ENCODE peak calls at places on chromosomes 4 and X, in eight cellular contexts. One of them, this sample, is unnamed. For H3K36me3, the result is how much of the 10 kb centered on the place peaks cover.

GRCh38 chr4:82823062-82823461 is 24.5 kb upstream of the SCD5 start:
- DNase-seq in K562: no peak
- DNase-seq in cardiac muscle cell: no peak
- DNase-seq in CD4-positive, alpha-beta memory T cell: no peak
- DNase-seq in transverse colon: no peak
- DNase-seq in prostate gland: no peak
- DNase-seq in mesendoderm: no peak
- DNase-seq in DND-41: no peak
- DNase-seq in this sample: no peak

GRCh38 chr4:6509587-6509986 is 37.2 kb upstream of the PPP2R2C start:
- DNase-seq in K562: no peak
- DNase-seq in cardiac muscle cell: no peak
- DNase-seq in CD4-positive, alpha-beta memory T cell: no peak
- DNase-seq in transverse colon: no peak
- DNase-seq in prostate gland: no peak
- DNase-seq in mesendoderm: peak
- DNase-seq in DND-41: no peak
- DNase-seq in this sample: no peak

GRCh38 chrX:116873678-116874077 is 410.9 kb upstream of the CT83 start:
- DNase-seq in K562: no peak
- DNase-seq in cardiac muscle cell: no peak
- DNase-seq in CD4-positive, alpha-beta memory T cell: no peak
- DNase-seq in transverse colon: no peak
- DNase-seq in prostate gland: no peak
- DNase-seq in mesendoderm: peak
- DNase-seq in DND-41: no peak
- DNase-seq in this sample: no peak

GRCh38 chr4:36823199-36823967 is 421.2 kb upstream of the NWD2 start:
- DNase-seq in K562: no peak
- DNase-seq in cardiac muscle cell: no peak
- DNase-seq in CD4-positive, alpha-beta memory T cell: no peak
- DNase-seq in transverse colon: no peak
- DNase-seq in prostate gland: no peak
- DNase-seq in mesendoderm: peak
- DNase-seq in DND-41: no peak
- DNase-seq in this sample: no peak

GRCh38 chrX:69046996-69047490 is 118.2 kb downstream of the PJA1 start:
- DNase-seq in K562: no peak
- DNase-seq in cardiac muscle cell: no peak
- DNase-seq in CD4-positive, alpha-beta memory T cell: no peak
- DNase-seq in transverse colon: no peak
- DNase-seq in prostate gland: no peak
- DNase-seq in mesendoderm: no peak
- DNase-seq in DND-41: no peak
- DNase-seq in this sample: no peak

GRCh38 chr4:112296949-112297483 is at the start of gene ALPK1:
- DNase-seq in K562: peak
- DNase-seq in cardiac muscle cell: peak
- DNase-seq in CD4-positive, alpha-beta memory T cell: no peak
- DNase-seq in transverse colon: no peak
- DNase-seq in prostate gland: peak
- DNase-seq in mesendoderm: no peak
- DNase-seq in DND-41: no peak
- DNase-seq in this sample: no peak

GRCh38 chr4:118033148-118034060 is 882 bp upstream of the NDST3 start:
- DNase-seq in K562: no peak
- DNase-seq in cardiac muscle cell: peak
- DNase-seq in CD4-positive, alpha-beta memory T cell: no peak
- DNase-seq in transverse colon: peak
- DNase-seq in prostate gland: peak
- DNase-seq in mesendoderm: peak
- DNase-seq in DND-41: peak
- DNase-seq in this sample: peak

GRCh38 chrX:50594788-50595187 is 124.2 kb upstream of the DGKK start:
- DNase-seq in K562: no peak
- DNase-seq in cardiac muscle cell: peak
- DNase-seq in CD4-positive, alpha-beta memory T cell: no peak
- DNase-seq in transverse colon: no peak
- DNase-seq in prostate gland: no peak
- DNase-seq in mesendoderm: peak
- DNase-seq in DND-41: no peak
- DNase-seq in this sample: no peak

GRCh38 chrX:136767104-136767941 is 13.4 kb downstream of the ARHGEF6 start:
- DNase-seq in K562: peak
- DNase-seq in cardiac muscle cell: peak
- DNase-seq in CD4-positive, alpha-beta memory T cell: peak
- DNase-seq in transverse colon: peak
- DNase-seq in prostate gland: peak
- DNase-seq in mesendoderm: peak
- DNase-seq in DND-41: no peak
- DNase-seq in this sample: peak

GRCh38 chr4:168739851-168740250 is 243.0 kb downstream of the PALLD start:
- DNase-seq in K562: no peak
- DNase-seq in cardiac muscle cell: no peak
- DNase-seq in CD4-positive, alpha-beta memory T cell: no peak
- DNase-seq in transverse colon: no peak
- DNase-seq in prostate gland: no peak
- DNase-seq in mesendoderm: no peak
- DNase-seq in DND-41: no peak
- DNase-seq in this sample: no peak

GRCh38 chrX:140492360-140492994 is 12.4 kb downstream of the SOX3 start:
- DNase-seq in K562: no peak
- DNase-seq in cardiac muscle cell: no peak
- DNase-seq in CD4-positive, alpha-beta memory T cell: no peak
- DNase-seq in transverse colon: no peak
- DNase-seq in prostate gland: no peak
- DNase-seq in mesendoderm: no peak
- DNase-seq in DND-41: no peak
- DNase-seq in this sample: no peak

GRCh38 chr4:10107111-10108091 is 9.2 kb downstream of the WDR1 start:
- DNase-seq in K562: no peak
- DNase-seq in cardiac muscle cell: peak
- DNase-seq in CD4-positive, alpha-beta memory T cell: no peak
- DNase-seq in transverse colon: no peak
- DNase-seq in prostate gland: no peak
- DNase-seq in mesendoderm: no peak
- DNase-seq in DND-41: no peak
- DNase-seq in this sample: no peak

GRCh38 chr4:10108391-10108790 is 8.2 kb downstream of the WDR1 start:
- DNase-seq in K562: no peak
- DNase-seq in cardiac muscle cell: no peak
- DNase-seq in CD4-positive, alpha-beta memory T cell: no peak
- DNase-seq in transverse colon: no peak
- DNase-seq in prostate gland: no peak
- DNase-seq in mesendoderm: no peak
- DNase-seq in DND-41: no peak
- DNase-seq in this sample: no peak

GRCh38 chr4:10109995-10110670 is 6.5 kb downstream of the WDR1 start:
- DNase-seq in K562: no peak
- DNase-seq in cardiac muscle cell: no peak
- DNase-seq in CD4-positive, alpha-beta memory T cell: peak
- DNase-seq in transverse colon: no peak
- DNase-seq in prostate gland: no peak
- DNase-seq in mesendoderm: no peak
- DNase-seq in DND-41: no peak
- DNase-seq in this sample: no peak

GRCh38 chr4:10111067-10111801 is 5.4 kb downstream of the WDR1 start:
- DNase-seq in K562: no peak
- DNase-seq in cardiac muscle cell: no peak
- DNase-seq in CD4-positive, alpha-beta memory T cell: no peak
- DNase-seq in transverse colon: no peak
- DNase-seq in prostate gland: no peak
- DNase-seq in mesendoderm: no peak
- DNase-seq in DND-41: no peak
- DNase-seq in this sample: no peak

DNA sequence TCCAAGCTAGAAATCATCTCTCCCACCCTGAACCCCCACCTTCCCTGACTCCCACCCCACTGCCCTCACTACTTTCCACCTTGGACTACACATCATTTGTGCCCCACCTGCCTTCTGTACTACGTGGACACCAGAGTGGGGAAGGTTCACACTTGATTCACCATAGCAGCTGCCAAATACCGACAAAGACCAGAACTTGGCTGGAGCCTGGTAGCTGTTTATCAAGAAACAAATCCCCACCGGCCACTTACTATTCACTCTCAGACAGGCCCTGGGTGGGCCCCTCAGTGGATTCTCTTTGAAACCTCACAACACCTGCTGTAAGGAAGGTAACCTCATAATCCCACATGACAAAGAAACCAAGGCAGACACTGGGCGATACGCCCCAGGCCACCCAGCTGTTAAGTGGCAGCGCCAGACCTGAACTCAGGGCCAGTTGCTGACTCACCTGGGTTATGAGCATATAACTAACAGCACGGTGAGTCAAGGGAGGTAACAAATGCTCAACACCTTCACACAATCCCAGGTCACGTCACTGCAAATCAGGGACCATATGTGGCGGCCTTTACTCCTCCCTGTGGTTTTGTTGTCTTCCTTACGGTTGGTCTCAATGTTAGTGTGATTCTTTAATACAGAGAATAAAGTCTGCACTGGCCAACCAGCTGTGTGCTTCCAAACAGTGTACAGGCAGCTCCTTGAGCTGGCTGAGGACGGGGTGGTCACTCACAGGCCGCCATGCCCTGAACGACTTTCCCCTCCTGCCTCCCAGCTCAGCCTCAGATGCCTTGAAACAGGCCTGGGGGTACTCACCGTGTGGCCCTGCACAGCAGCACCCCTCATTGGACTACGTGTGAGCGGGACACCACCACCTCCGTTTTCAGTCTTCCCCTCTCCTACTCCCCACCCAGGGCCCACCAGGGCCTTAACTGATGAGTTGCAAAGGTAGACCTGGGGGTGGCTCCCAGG is 7.5 kb downstream of the WDR1 start:
- DNase-seq in K562: no peak
- DNase-seq in cardiac muscle cell: peak
- DNase-seq in CD4-positive, alpha-beta memory T cell: peak
- DNase-seq in transverse colon: peak
- DNase-seq in prostate gland: no peak
- DNase-seq in mesendoderm: no peak
- DNase-seq in DND-41: no peak
- DNase-seq in this sample: no peak
- H3K36me3 ChIP-seq in K562: half or more
- H3K36me3 ChIP-seq in cardiac muscle cell: under half
- H3K36me3 ChIP-seq in CD4-positive, alpha-beta memory T cell: half or more
- H3K36me3 ChIP-seq in transverse colon: under half
- H3K36me3 ChIP-seq in prostate gland: under half
- H3K36me3 ChIP-seq in mesendoderm: under half
- H3K36me3 ChIP-seq in DND-41: half or more
- H3K36me3 ChIP-seq in this sample: under half

GRCh38 chr4:3518941-3519340 is 13.3 kb downstream of the LRPAP1 start:
- DNase-seq in K562: no peak
- DNase-seq in cardiac muscle cell: no peak
- DNase-seq in CD4-positive, alpha-beta memory T cell: peak
- DNase-seq in transverse colon: peak
- DNase-seq in prostate gland: no peak
- DNase-seq in mesendoderm: no peak
- DNase-seq in DND-41: no peak
- DNase-seq in this sample: no peak

GRCh38 chr4:3520796-3521600 is 11.2 kb downstream of the LRPAP1 start:
- DNase-seq in K562: no peak
- DNase-seq in cardiac muscle cell: no peak
- DNase-seq in CD4-positive, alpha-beta memory T cell: peak
- DNase-seq in transverse colon: peak
- DNase-seq in prostate gland: no peak
- DNase-seq in mesendoderm: no peak
- DNase-seq in DND-41: no peak
- DNase-seq in this sample: no peak

GRCh38 chr4:3520276-3520675 is 11.9 kb downstream of the LRPAP1 start:
- DNase-seq in K562: no peak
- DNase-seq in cardiac muscle cell: no peak
- DNase-seq in CD4-positive, alpha-beta memory T cell: peak
- DNase-seq in transverse colon: no peak
- DNase-seq in prostate gland: no peak
- DNase-seq in mesendoderm: no peak
- DNase-seq in DND-41: no peak
- DNase-seq in this sample: no peak

GRCh38 chr4:3518511-3518880 is 13.7 kb downstream of the LRPAP1 start:
- DNase-seq in K562: no peak
- DNase-seq in cardiac muscle cell: no peak
- DNase-seq in CD4-positive, alpha-beta memory T cell: peak
- DNase-seq in transverse colon: peak
- DNase-seq in prostate gland: no peak
- DNase-seq in mesendoderm: no peak
- DNase-seq in DND-41: no peak
- DNase-seq in this sample: no peak

DNA sequence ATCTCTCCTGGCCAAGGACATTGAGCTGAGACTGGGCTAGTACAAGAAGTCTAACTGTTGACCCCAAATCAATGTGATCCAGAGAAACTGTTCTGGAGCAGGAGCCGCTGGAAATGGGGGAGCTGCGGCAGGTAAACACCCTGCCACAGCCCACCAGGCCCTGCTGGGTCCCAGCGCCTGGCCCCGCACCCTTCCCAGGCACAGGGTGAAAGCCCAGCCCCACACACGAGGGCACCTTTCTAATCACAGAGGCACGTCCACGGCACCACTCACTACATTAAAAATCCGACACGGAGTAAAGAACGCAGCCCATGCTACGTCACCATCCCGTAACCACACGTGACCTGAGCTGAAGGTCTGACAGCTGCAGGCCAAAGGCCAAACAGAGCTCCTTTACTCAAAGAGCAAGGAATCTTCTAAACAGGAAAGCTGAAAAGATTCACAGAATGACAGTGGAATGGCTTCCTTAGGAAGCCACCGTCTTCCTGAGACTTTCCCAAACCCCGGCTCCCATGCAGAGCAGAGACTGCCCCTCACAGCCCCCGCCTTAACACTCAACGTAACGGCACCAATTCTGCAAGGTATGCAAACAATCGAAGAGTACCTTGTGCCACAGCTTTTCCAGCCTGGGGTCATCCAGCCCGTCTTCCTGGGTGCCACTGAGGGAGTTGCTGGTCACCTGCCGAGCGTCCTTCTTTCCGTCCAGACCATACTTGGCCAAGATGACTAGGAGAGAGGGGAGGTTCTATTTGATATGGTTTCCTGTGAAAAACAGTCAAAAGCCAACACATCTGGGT is 12.6 kb downstream of the LRPAP1 start:
- DNase-seq in K562: no peak
- DNase-seq in cardiac muscle cell: no peak
- DNase-seq in CD4-positive, alpha-beta memory T cell: peak
- DNase-seq in transverse colon: peak
- DNase-seq in prostate gland: no peak
- DNase-seq in mesendoderm: no peak
- DNase-seq in DND-41: no peak
- DNase-seq in this sample: no peak
- H3K36me3 ChIP-seq in K562: half or more
- H3K36me3 ChIP-seq in cardiac muscle cell: under half
- H3K36me3 ChIP-seq in CD4-positive, alpha-beta memory T cell: half or more
- H3K36me3 ChIP-seq in transverse colon: under half
- H3K36me3 ChIP-seq in prostate gland: under half
- H3K36me3 ChIP-seq in mesendoderm: under half
- H3K36me3 ChIP-seq in DND-41: half or more
- H3K36me3 ChIP-seq in this sample: half or more

GRCh38 chr4:73248416-73248815 is 10.2 kb downstream of the ANKRD17 start:
- DNase-seq in K562: no peak
- DNase-seq in cardiac muscle cell: no peak
- DNase-seq in CD4-positive, alpha-beta memory T cell: no peak
- DNase-seq in transverse colon: no peak
- DNase-seq in prostate gland: no peak
- DNase-seq in mesendoderm: no peak
- DNase-seq in DND-41: no peak
- DNase-seq in this sample: no peak
- H3K36me3 ChIP-seq in K562: half or more
- H3K36me3 ChIP-seq in cardiac muscle cell: under half
- H3K36me3 ChIP-seq in CD4-positive, alpha-beta memory T cell: under half
- H3K36me3 ChIP-seq in transverse colon: under half
- H3K36me3 ChIP-seq in prostate gland: under half
- H3K36me3 ChIP-seq in mesendoderm: under half
- H3K36me3 ChIP-seq in DND-41: half or more
- H3K36me3 ChIP-seq in this sample: under half

GRCh38 chr4:1332686-1333085 is 14.3 kb upstream of the UVSSA start:
- DNase-seq in K562: no peak
- DNase-seq in cardiac muscle cell: no peak
- DNase-seq in CD4-positive, alpha-beta memory T cell: no peak
- DNase-seq in transverse colon: no peak
- DNase-seq in prostate gland: no peak
- DNase-seq in mesendoderm: no peak
- DNase-seq in DND-41: no peak
- DNase-seq in this sample: no peak
- H3K36me3 ChIP-seq in K562: half or more
- H3K36me3 ChIP-seq in cardiac muscle cell: under half
- H3K36me3 ChIP-seq in CD4-positive, alpha-beta memory T cell: under half
- H3K36me3 ChIP-seq in transverse colon: under half
- H3K36me3 ChIP-seq in prostate gland: under half
- H3K36me3 ChIP-seq in mesendoderm: under half
- H3K36me3 ChIP-seq in DND-41: half or more
- H3K36me3 ChIP-seq in this sample: under half

This sample was measured in thyroid gland.